ENCODE peak calls at places on chromosome 4, in five cellular contexts. One of them, this sample, is unnamed.

GRCh38 chr4:96598465-96598864 is 758.6 kb downstream of the PDHA2 start:
- DNase-seq in activated CD8-positive, alpha-beta T cell treated with anti-CD3 and anti-CD28 coated beads for 36 hours: no peak
- DNase-seq in activated T-cell treated with anti-CD3 and anti-CD28 coated beads, Interleukin-2, amount 50 U/mL, for 48 hours: no peak
- DNase-seq in stimulated activated CD8-positive, alpha-beta memory T cell treated with anti-CD3 and anti-CD28 coated beads, Interleukin-15, amount 100 ng/mL, for 24 hours: no peak
- DNase-seq in choroid plexus epithelial cell: no peak
- DNase-seq in this sample: no peak

GRCh38 chr4:177612684-177613083 is 170.4 kb upstream of the AGA start:
- DNase-seq in activated CD8-positive, alpha-beta T cell treated with anti-CD3 and anti-CD28 coated beads for 36 hours: no peak
- DNase-seq in activated T-cell treated with anti-CD3 and anti-CD28 coated beads, Interleukin-2, amount 50 U/mL, for 48 hours: no peak
- DNase-seq in stimulated activated CD8-positive, alpha-beta memory T cell treated with anti-CD3 and anti-CD28 coated beads, Interleukin-15, amount 100 ng/mL, for 24 hours: no peak
- DNase-seq in choroid plexus epithelial cell: no peak
- DNase-seq in this sample: no peak

GRCh38 chr4:82017680-82018079 is 356.1 kb downstream of the HNRNPD start:
- DNase-seq in activated CD8-positive, alpha-beta T cell treated with anti-CD3 and anti-CD28 coated beads for 36 hours: no peak
- DNase-seq in activated T-cell treated with anti-CD3 and anti-CD28 coated beads, Interleukin-2, amount 50 U/mL, for 48 hours: no peak
- DNase-seq in stimulated activated CD8-positive, alpha-beta memory T cell treated with anti-CD3 and anti-CD28 coated beads, Interleukin-15, amount 100 ng/mL, for 24 hours: no peak
- DNase-seq in choroid plexus epithelial cell: peak
- DNase-seq in this sample: no peak

GRCh38 chr4:156983366-156983765 is 11.8 kb upstream of the PDGFC start:
- DNase-seq in activated CD8-positive, alpha-beta T cell treated with anti-CD3 and anti-CD28 coated beads for 36 hours: no peak
- DNase-seq in activated T-cell treated with anti-CD3 and anti-CD28 coated beads, Interleukin-2, amount 50 U/mL, for 48 hours: no peak
- DNase-seq in stimulated activated CD8-positive, alpha-beta memory T cell treated with anti-CD3 and anti-CD28 coated beads, Interleukin-15, amount 100 ng/mL, for 24 hours: no peak
- DNase-seq in choroid plexus epithelial cell: peak
- DNase-seq in this sample: no peak

GRCh38 chr4:176065365-176066249 is at the start of gene WDR17:
- DNase-seq in activated CD8-positive, alpha-beta T cell treated with anti-CD3 and anti-CD28 coated beads for 36 hours: peak
- DNase-seq in activated T-cell treated with anti-CD3 and anti-CD28 coated beads, Interleukin-2, amount 50 U/mL, for 48 hours: peak
- DNase-seq in stimulated activated CD8-positive, alpha-beta memory T cell treated with anti-CD3 and anti-CD28 coated beads, Interleukin-15, amount 100 ng/mL, for 24 hours: peak
- DNase-seq in choroid plexus epithelial cell: peak
- DNase-seq in this sample: peak

GRCh38 chr4:5940470-5941203 is 47.8 kb upstream of the CRMP1 start:
- DNase-seq in activated CD8-positive, alpha-beta T cell treated with anti-CD3 and anti-CD28 coated beads for 36 hours: no peak
- DNase-seq in activated T-cell treated with anti-CD3 and anti-CD28 coated beads, Interleukin-2, amount 50 U/mL, for 48 hours: no peak
- DNase-seq in stimulated activated CD8-positive, alpha-beta memory T cell treated with anti-CD3 and anti-CD28 coated beads, Interleukin-15, amount 100 ng/mL, for 24 hours: no peak
- DNase-seq in choroid plexus epithelial cell: peak
- DNase-seq in this sample: no peak

GRCh38 chr4:187541666-187542065 is 453.9 kb upstream of the ZFP42 start:
- DNase-seq in activated CD8-positive, alpha-beta T cell treated with anti-CD3 and anti-CD28 coated beads for 36 hours: no peak
- DNase-seq in activated T-cell treated with anti-CD3 and anti-CD28 coated beads, Interleukin-2, amount 50 U/mL, for 48 hours: no peak
- DNase-seq in stimulated activated CD8-positive, alpha-beta memory T cell treated with anti-CD3 and anti-CD28 coated beads, Interleukin-15, amount 100 ng/mL, for 24 hours: no peak
- DNase-seq in choroid plexus epithelial cell: no peak
- DNase-seq in this sample: no peak

GRCh38 chr4:79780129-79780528 is 292.9 kb downstream of the ANTXR2 start:
- DNase-seq in activated CD8-positive, alpha-beta T cell treated with anti-CD3 and anti-CD28 coated beads for 36 hours: no peak
- DNase-seq in activated T-cell treated with anti-CD3 and anti-CD28 coated beads, Interleukin-2, amount 50 U/mL, for 48 hours: no peak
- DNase-seq in stimulated activated CD8-positive, alpha-beta memory T cell treated with anti-CD3 and anti-CD28 coated beads, Interleukin-15, amount 100 ng/mL, for 24 hours: no peak
- DNase-seq in choroid plexus epithelial cell: no peak
- DNase-seq in this sample: no peak

GRCh38 chr4:173478136-173478860 is 51.7 kb downstream of the HAND2 start:
- DNase-seq in activated CD8-positive, alpha-beta T cell treated with anti-CD3 and anti-CD28 coated beads for 36 hours: no peak
- DNase-seq in activated T-cell treated with anti-CD3 and anti-CD28 coated beads, Interleukin-2, amount 50 U/mL, for 48 hours: no peak
- DNase-seq in stimulated activated CD8-positive, alpha-beta memory T cell treated with anti-CD3 and anti-CD28 coated beads, Interleukin-15, amount 100 ng/mL, for 24 hours: no peak
- DNase-seq in choroid plexus epithelial cell: no peak
- DNase-seq in this sample: no peak

GRCh38 chr4:138200236-138200590 is 41.9 kb downstream of the SLC7A11 start:
- DNase-seq in activated CD8-positive, alpha-beta T cell treated with anti-CD3 and anti-CD28 coated beads for 36 hours: no peak
- DNase-seq in activated T-cell treated with anti-CD3 and anti-CD28 coated beads, Interleukin-2, amount 50 U/mL, for 48 hours: no peak
- DNase-seq in stimulated activated CD8-positive, alpha-beta memory T cell treated with anti-CD3 and anti-CD28 coated beads, Interleukin-15, amount 100 ng/mL, for 24 hours: no peak
- DNase-seq in choroid plexus epithelial cell: no peak
- DNase-seq in this sample: no peak

GRCh38 chr4:84309191-84309590 is 189.9 kb downstream of the NKX6-1 start:
- DNase-seq in activated CD8-positive, alpha-beta T cell treated with anti-CD3 and anti-CD28 coated beads for 36 hours: no peak
- DNase-seq in activated T-cell treated with anti-CD3 and anti-CD28 coated beads, Interleukin-2, amount 50 U/mL, for 48 hours: no peak
- DNase-seq in stimulated activated CD8-positive, alpha-beta memory T cell treated with anti-CD3 and anti-CD28 coated beads, Interleukin-15, amount 100 ng/mL, for 24 hours: no peak
- DNase-seq in choroid plexus epithelial cell: no peak
- DNase-seq in this sample: no peak

GRCh38 chr4:5996641-5997040 is 21.6 kb downstream of the C4orf50 start:
- DNase-seq in activated CD8-positive, alpha-beta T cell treated with anti-CD3 and anti-CD28 coated beads for 36 hours: no peak
- DNase-seq in activated T-cell treated with anti-CD3 and anti-CD28 coated beads, Interleukin-2, amount 50 U/mL, for 48 hours: no peak
- DNase-seq in stimulated activated CD8-positive, alpha-beta memory T cell treated with anti-CD3 and anti-CD28 coated beads, Interleukin-15, amount 100 ng/mL, for 24 hours: no peak
- DNase-seq in choroid plexus epithelial cell: no peak
- DNase-seq in this sample: no peak

GRCh38 chr4:183241322-183241640 is 78.8 kb downstream of the CLDN22 start:
- DNase-seq in activated CD8-positive, alpha-beta T cell treated with anti-CD3 and anti-CD28 coated beads for 36 hours: no peak
- DNase-seq in activated T-cell treated with anti-CD3 and anti-CD28 coated beads, Interleukin-2, amount 50 U/mL, for 48 hours: no peak
- DNase-seq in stimulated activated CD8-positive, alpha-beta memory T cell treated with anti-CD3 and anti-CD28 coated beads, Interleukin-15, amount 100 ng/mL, for 24 hours: no peak
- DNase-seq in choroid plexus epithelial cell: peak
- DNase-seq in this sample: no peak

GRCh38 chr4:59987289-59987688 is 1212.8 kb upstream of the ADGRL3 start:
- DNase-seq in activated CD8-positive, alpha-beta T cell treated with anti-CD3 and anti-CD28 coated beads for 36 hours: no peak
- DNase-seq in activated T-cell treated with anti-CD3 and anti-CD28 coated beads, Interleukin-2, amount 50 U/mL, for 48 hours: no peak
- DNase-seq in stimulated activated CD8-positive, alpha-beta memory T cell treated with anti-CD3 and anti-CD28 coated beads, Interleukin-15, amount 100 ng/mL, for 24 hours: no peak
- DNase-seq in choroid plexus epithelial cell: no peak
- DNase-seq in this sample: no peak

GRCh38 chr4:22515888-22516541 is at the start of gene ADGRA3:
- DNase-seq in activated CD8-positive, alpha-beta T cell treated with anti-CD3 and anti-CD28 coated beads for 36 hours: peak
- DNase-seq in activated T-cell treated with anti-CD3 and anti-CD28 coated beads, Interleukin-2, amount 50 U/mL, for 48 hours: peak
- DNase-seq in stimulated activated CD8-positive, alpha-beta memory T cell treated with anti-CD3 and anti-CD28 coated beads, Interleukin-15, amount 100 ng/mL, for 24 hours: no peak
- DNase-seq in choroid plexus epithelial cell: peak
- DNase-seq in this sample: peak

GRCh38 chr4:166012129-166013078 is 139.4 kb downstream of the TLL1 start:
- DNase-seq in activated CD8-positive, alpha-beta T cell treated with anti-CD3 and anti-CD28 coated beads for 36 hours: no peak
- DNase-seq in activated T-cell treated with anti-CD3 and anti-CD28 coated beads, Interleukin-2, amount 50 U/mL, for 48 hours: no peak
- DNase-seq in stimulated activated CD8-positive, alpha-beta memory T cell treated with anti-CD3 and anti-CD28 coated beads, Interleukin-15, amount 100 ng/mL, for 24 hours: no peak
- DNase-seq in choroid plexus epithelial cell: peak
- DNase-seq in this sample: no peak

GRCh38 chr4:76197971-76198410 is 15.6 kb downstream of the SCARB2 start:
- DNase-seq in activated CD8-positive, alpha-beta T cell treated with anti-CD3 and anti-CD28 coated beads for 36 hours: peak
- DNase-seq in activated T-cell treated with anti-CD3 and anti-CD28 coated beads, Interleukin-2, amount 50 U/mL, for 48 hours: peak
- DNase-seq in stimulated activated CD8-positive, alpha-beta memory T cell treated with anti-CD3 and anti-CD28 coated beads, Interleukin-15, amount 100 ng/mL, for 24 hours: no peak
- DNase-seq in choroid plexus epithelial cell: peak
- DNase-seq in this sample: peak

GRCh38 chr4:138114434-138114833 is 127.7 kb downstream of the SLC7A11 start:
- DNase-seq in activated CD8-positive, alpha-beta T cell treated with anti-CD3 and anti-CD28 coated beads for 36 hours: no peak
- DNase-seq in activated T-cell treated with anti-CD3 and anti-CD28 coated beads, Interleukin-2, amount 50 U/mL, for 48 hours: no peak
- DNase-seq in stimulated activated CD8-positive, alpha-beta memory T cell treated with anti-CD3 and anti-CD28 coated beads, Interleukin-15, amount 100 ng/mL, for 24 hours: no peak
- DNase-seq in choroid plexus epithelial cell: peak
- DNase-seq in this sample: no peak

GRCh38 chr4:56055027-56055976 is 106.6 kb downstream of the CEP135 start:
- DNase-seq in activated CD8-positive, alpha-beta T cell treated with anti-CD3 and anti-CD28 coated beads for 36 hours: no peak
- DNase-seq in activated T-cell treated with anti-CD3 and anti-CD28 coated beads, Interleukin-2, amount 50 U/mL, for 48 hours: no peak
- DNase-seq in stimulated activated CD8-positive, alpha-beta memory T cell treated with anti-CD3 and anti-CD28 coated beads, Interleukin-15, amount 100 ng/mL, for 24 hours: no peak
- DNase-seq in choroid plexus epithelial cell: no peak
- DNase-seq in this sample: no peak

GRCh38 chr4:100977746-100978397 is 369.5 kb downstream of the PPP3CA start:
- DNase-seq in activated CD8-positive, alpha-beta T cell treated with anti-CD3 and anti-CD28 coated beads for 36 hours: no peak
- DNase-seq in activated T-cell treated with anti-CD3 and anti-CD28 coated beads, Interleukin-2, amount 50 U/mL, for 48 hours: no peak
- DNase-seq in stimulated activated CD8-positive, alpha-beta memory T cell treated with anti-CD3 and anti-CD28 coated beads, Interleukin-15, amount 100 ng/mL, for 24 hours: no peak
- DNase-seq in choroid plexus epithelial cell: peak
- DNase-seq in this sample: no peak

GRCh38 chr4:185384877-185385465 is 10.8 kb downstream of the LRP2BP start:
- DNase-seq in activated CD8-positive, alpha-beta T cell treated with anti-CD3 and anti-CD28 coated beads for 36 hours: no peak
- DNase-seq in activated T-cell treated with anti-CD3 and anti-CD28 coated beads, Interleukin-2, amount 50 U/mL, for 48 hours: no peak
- DNase-seq in stimulated activated CD8-positive, alpha-beta memory T cell treated with anti-CD3 and anti-CD28 coated beads, Interleukin-15, amount 100 ng/mL, for 24 hours: no peak
- DNase-seq in choroid plexus epithelial cell: peak
- DNase-seq in this sample: no peak

GRCh38 chr4:25862411-25863346 is at the start of gene SEL1L3:
- DNase-seq in activated CD8-positive, alpha-beta T cell treated with anti-CD3 and anti-CD28 coated beads for 36 hours: peak
- DNase-seq in activated T-cell treated with anti-CD3 and anti-CD28 coated beads, Interleukin-2, amount 50 U/mL, for 48 hours: peak
- DNase-seq in stimulated activated CD8-positive, alpha-beta memory T cell treated with anti-CD3 and anti-CD28 coated beads, Interleukin-15, amount 100 ng/mL, for 24 hours: peak
- DNase-seq in choroid plexus epithelial cell: no peak
- DNase-seq in this sample: peak

GRCh38 chr4:8123389-8123788 is 35.2 kb downstream of the ABLIM2 start:
- DNase-seq in activated CD8-positive, alpha-beta T cell treated with anti-CD3 and anti-CD28 coated beads for 36 hours: no peak
- DNase-seq in activated T-cell treated with anti-CD3 and anti-CD28 coated beads, Interleukin-2, amount 50 U/mL, for 48 hours: no peak
- DNase-seq in stimulated activated CD8-positive, alpha-beta memory T cell treated with anti-CD3 and anti-CD28 coated beads, Interleukin-15, amount 100 ng/mL, for 24 hours: no peak
- DNase-seq in choroid plexus epithelial cell: peak
- DNase-seq in this sample: peak

GRCh38 chr4:86497980-86498379 is 96.1 kb upstream of the PTPN13 start:
- DNase-seq in activated CD8-positive, alpha-beta T cell treated with anti-CD3 and anti-CD28 coated beads for 36 hours: no peak
- DNase-seq in activated T-cell treated with anti-CD3 and anti-CD28 coated beads, Interleukin-2, amount 50 U/mL, for 48 hours: no peak
- DNase-seq in stimulated activated CD8-positive, alpha-beta memory T cell treated with anti-CD3 and anti-CD28 coated beads, Interleukin-15, amount 100 ng/mL, for 24 hours: no peak
- DNase-seq in choroid plexus epithelial cell: no peak
- DNase-seq in this sample: no peak

This sample was measured in mesothelial cell of epicardium.